ENCODE peak calls at places on chromosome 4, in six cellular contexts. U is activated naive CD4-positive, alpha-beta T cell treated with anti-CD3 and anti-CD28 coated beads, Interleukin-2, amount 10 ng/mL, durations not matched to agents 7 days and 5 days; Z is T-helper 9 cell; G is GM04504; X is activated CD4-positive, alpha-beta T cell treated with anti-CD3 and anti-CD28 coated beads for 1 hour; I is uterus. F is an unnamed sample.

GRCh38 chr4:14853186-14853946 is 148.9 kb upstream of the CPEB2 start:
- DNase-seq in U (no peak), Z (no peak), G (peak; percentile 77), X (no peak), I (no peak), F (peak; percentile 82)

GRCh38 chr4:48243897-48244296 is 25.7 kb downstream of the TEC start:
- DNase-seq in U (no peak), Z (no peak), G (no peak), X (no peak), I (no peak), F (peak; percentile 34)

GRCh38 chr4:107709916-107710315 is 10.1 kb downstream of the PAPSS1 start:
- DNase-seq in U (no peak), Z (no peak), G (no peak), X (no peak), I (no peak), F (no peak)

GRCh38 chr4:54097152-54097551 is 2.8 kb upstream of the GSX2 start:
- DNase-seq in U (no peak), Z (no peak), G (no peak), X (no peak), I (no peak), F (no peak)

GRCh38 chr4:8252301-8253173 is 17.0 kb upstream of the HTRA3 start:
- DNase-seq in U (no peak), Z (no peak), G (no peak), X (no peak), I (no peak), F (no peak)

GRCh38 chr4:5751073-5751917 is 40.3 kb downstream of the EVC start:
- DNase-seq in U (no peak), Z (no peak), G (peak; percentile 90), X (no peak), I (no peak), F (peak; percentile 53)

GRCh38 chr4:104589264-104589868 is 94.7 kb upstream of the CXXC4 start:
- DNase-seq in U (no peak), Z (no peak), G (no peak), X (no peak), I (no peak), F (no peak)

GRCh38 chr4:105828074-105828473 is 67.2 kb upstream of the NPNT start:
- DNase-seq in U (no peak), Z (no peak), G (no peak), X (no peak), I (no peak), F (no peak)

GRCh38 chr4:145937021-145937861 is 1.4 kb downstream of the ZNF827 start:
- DNase-seq in U (peak; percentile 65), Z (peak; percentile 37), G (no peak), X (peak; percentile 24), I (peak; percentile 74), F (peak; percentile 76)

F was measured in adipocyte.